ENCODE peak calls at places on chromosomes 16 and 17, in seven cellular contexts. P is cardiac muscle cell, J is neural crest cell, B is HEK293T, V is fibroblast of pulmonary artery, Q is T1000, I is MM.1S. H is an unnamed sample.

GRCh38 chr17:3976675-3977171 is 12.5 kb upstream of the ATP2A3 start:
- DNase-seq in J (no peak), I (no peak), P (no peak), V (no peak), Q (no peak), B (no peak), H (no peak)

GRCh38 chr16:65415460-65415859 is 293.6 kb upstream of the CDH11 start:
- DNase-seq in I (no peak), J (no peak), P (peak), Q (no peak), B (no peak), V (no peak), H (no peak)

GRCh38 chr17:9271989-9272388 is 250.7 kb downstream of the NTN1 start:
- DNase-seq in B (no peak), J (peak), Q (no peak), P (no peak), V (no peak), I (no peak), H (no peak)

GRCh38 chr17:61139219-61139618 is 260.4 kb upstream of the TBX2 start:
- DNase-seq in J (no peak), B (no peak), Q (no peak), P (peak), V (peak), I (peak), H (peak)

GRCh38 chr17:81556175-81556691 is 4.1 kb upstream of the FAAP100 start:
- DNase-seq in V (peak), P (no peak), I (no peak), J (no peak), B (no peak), Q (no peak), H (no peak)

GRCh38 chr16:75203667-75204409 is 3.1 kb downstream of the CTRB2 start:
- DNase-seq in B (no peak), V (no peak), I (no peak), Q (no peak), P (no peak), J (no peak), H (no peak)

GRCh38 chr16:50879873-50880695 is 138.2 kb downstream of the CYLD start:
- DNase-seq in J (peak), I (no peak), P (no peak), B (no peak), Q (no peak), V (no peak), H (no peak)

GRCh38 chr16:85372627-85373372 is 240.3 kb upstream of the GSE1 start:
- DNase-seq in P (peak), J (no peak), I (no peak), Q (no peak), V (peak), B (no peak), H (peak)

GRCh38 chr17:78476973-78477372 is 98.5 kb downstream of the PGS1 start:
- DNase-seq in I (no peak), P (no peak), Q (no peak), B (no peak), J (no peak), V (no peak), H (no peak)

GRCh38 chr16:88321635-88322499 is 60.9 kb upstream of the ZNF469 start:
- DNase-seq in I (no peak), P (no peak), B (no peak), J (no peak), V (no peak), Q (no peak), H (no peak)

GRCh38 chr17:6752068-6752909 is 3.6 kb upstream of the XAF1 start:
- DNase-seq in I (no peak), V (peak), J (no peak), P (peak), Q (peak), B (no peak), H (peak)

GRCh38 chr17:596763-597644 is 117.6 kb downstream of the VPS53 start:
- DNase-seq in B (no peak), J (no peak), V (peak), I (no peak), P (peak), Q (peak), H (no peak)

GRCh38 chr17:68777243-68777855 is 176.2 kb upstream of the FAM20A start:
- DNase-seq in Q (peak), V (peak), I (peak), J (peak), B (peak), P (peak), H (peak)

GRCh38 chr17:35089846-35090193 is 26.3 kb upstream of the RFFL start:
- DNase-seq in I (no peak), P (peak), Q (no peak), B (no peak), J (no peak), V (peak), H (peak)

GRCh38 chr17:73497721-73498120 is 146.5 kb downstream of the SDK2 start:
- DNase-seq in Q (no peak), B (no peak), J (no peak), P (no peak), V (no peak), I (no peak), H (no peak)

GRCh38 chr16:79050063-79050462 is 550.5 kb downstream of the MAF start:
- DNase-seq in Q (no peak), J (no peak), V (no peak), I (no peak), B (no peak), P (no peak), H (no peak)

GRCh38 chr17:10614536-10615155 is 42.5 kb downstream of the MYH3 start:
- DNase-seq in J (peak), I (peak), P (peak), V (peak), Q (peak), B (peak), H (peak)

GRCh38 chr17:70168979-70169706 is at the start of gene KCNJ2:
- DNase-seq in I (peak), B (peak), Q (peak), J (peak), P (peak), V (peak), H (no peak)

GRCh38 chr17:36943250-36944220 is 5.2 kb upstream of the AATF start:
- DNase-seq in J (no peak), B (no peak), P (no peak), I (no peak), Q (no peak), V (no peak), H (no peak)

GRCh38 chr16:23356941-23357340 is 54.8 kb downstream of the SCNN1B start:
- DNase-seq in I (no peak), Q (no peak), J (no peak), P (no peak), B (no peak), V (no peak), H (no peak)

GRCh38 chr16:57284206-57284951 is at the start of gene PLLP:
- DNase-seq in Q (no peak), B (peak), I (no peak), V (no peak), P (peak), J (no peak), H (no peak)

GRCh38 chr16:66798162-66798561 is 3.2 kb downstream of the TERB1 start:
- DNase-seq in V (peak), B (no peak), J (no peak), I (no peak), P (peak), Q (no peak), H (no peak)

GRCh38 chr17:13024033-13024432 is 6.2 kb upstream of the ELAC2 start:
- DNase-seq in V (no peak), P (no peak), I (no peak), B (no peak), Q (no peak), J (no peak), H (no peak)